ENCODE peak calls at places on chromosome 1, in six cellular contexts. E is cardiac muscle cell, V is HFFc6, N is gastrocnemius medialis, X is transverse colon, S is adrenal gland. J is an unnamed sample.

GRCh38 chr1:206581571-206581981 is 30.7 kb downstream of the EIF2D start:
- DNase-seq in E (peak; percentile 38), V (no peak), N (no peak), X (peak; percentile 54), S (peak; percentile 36), J (no peak)

GRCh38 chr1:223422911-223423310 is 29.7 kb downstream of the CCDC185 start:
- DNase-seq in E (no peak), V (no peak), N (no peak), X (no peak), S (no peak), J (no peak)

GRCh38 chr1:45870500-45870899 is 67.1 kb downstream of the MAST2 start:
- DNase-seq in E (no peak), V (no peak), N (no peak), X (no peak), S (no peak), J (no peak)

GRCh38 chr1:152347116-152347728 is 12.6 kb downstream of the FLG2 start:
- DNase-seq in E (peak; percentile 67), V (peak; percentile 59), N (no peak), X (no peak), S (peak; percentile 43), J (no peak)

GRCh38 chr1:2199042-2199810 is 4.7 kb upstream of the FAAP20 start:
- DNase-seq in E (peak; percentile 93), V (peak; percentile 69), N (peak; percentile 86), X (peak; percentile 92), S (peak; percentile 80), J (peak; percentile 83)

GRCh38 chr1:69455718-69456117 is 112.0 kb upstream of the LRRC7 start:
- DNase-seq in E (no peak), V (no peak), N (no peak), X (no peak), S (no peak), J (no peak)

GRCh38 chr1:167627865-167628641 is 2.0 kb upstream of the RCSD1 start:
- DNase-seq in E (no peak), V (no peak), N (no peak), X (peak; percentile 67), S (no peak), J (no peak)

GRCh38 chr1:107976431-107977215 is 11.6 kb upstream of the VAV3 start:
- DNase-seq in E (no peak), V (no peak), N (no peak), X (no peak), S (no peak), J (no peak)

GRCh38 chr1:166489670-166490436 is 323.1 kb upstream of the FAM78B start:
- DNase-seq in E (no peak), V (no peak), N (no peak), X (peak; percentile 22), S (no peak), J (no peak)

GRCh38 chr1:88462481-88463261 is 221.4 kb upstream of the PKN2 start:
- DNase-seq in E (peak; percentile 49), V (no peak), N (no peak), X (no peak), S (no peak), J (peak; percentile 28)

GRCh38 chr1:221555689-221556433 is 186.0 kb downstream of the DUSP10 start:
- DNase-seq in E (no peak), V (no peak), N (no peak), X (no peak), S (no peak), J (no peak)

DNA sequence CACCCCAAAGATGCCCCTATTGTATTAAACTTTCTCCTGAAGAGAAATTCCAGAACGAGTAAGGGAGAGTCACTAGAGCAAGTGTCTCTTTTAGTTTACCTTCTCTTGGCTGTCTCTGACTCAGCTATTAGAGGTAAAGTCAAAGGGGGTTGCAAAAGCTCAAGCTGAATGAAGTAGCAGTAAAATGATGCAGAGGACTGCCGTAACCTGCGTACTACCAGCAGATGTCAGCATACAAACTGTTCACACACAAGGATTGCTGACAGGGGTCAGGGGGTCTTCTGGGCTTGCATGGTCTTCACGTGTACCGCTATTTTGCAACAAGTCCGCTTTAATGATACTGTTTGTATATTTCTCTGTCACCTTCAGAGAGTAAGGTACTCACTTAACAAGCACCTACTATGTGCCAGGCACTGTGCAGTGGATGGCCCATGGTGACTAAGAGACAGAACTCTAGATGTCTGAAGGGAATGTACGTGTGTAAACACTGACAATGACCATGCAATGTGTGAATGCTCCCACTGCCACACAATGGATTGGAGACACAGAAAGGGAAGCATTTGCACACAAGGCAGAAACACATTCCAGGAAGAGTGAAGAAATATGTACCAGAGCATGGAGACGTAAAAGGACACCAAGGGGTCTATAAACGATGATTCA is 34.9 kb downstream of the CHML start:
- DNase-seq in E (peak; percentile 25), V (no peak), N (no peak), X (no peak), S (no peak), J (no peak)
- TF ChIP-seq CTCF in E (peak; percentile 33), V (peak; percentile 51), N (no peak), X (no peak), S (no peak), J (no peak)

GRCh38 chr1:27447883-27448282 is 42.1 kb downstream of the WASF2 start:
- DNase-seq in E (no peak), V (no peak), N (no peak), X (no peak), S (no peak), J (no peak)
- TF ChIP-seq CTCF in E (no peak), V (no peak), N (no peak), X (no peak), S (no peak), J (no peak)

DNA sequence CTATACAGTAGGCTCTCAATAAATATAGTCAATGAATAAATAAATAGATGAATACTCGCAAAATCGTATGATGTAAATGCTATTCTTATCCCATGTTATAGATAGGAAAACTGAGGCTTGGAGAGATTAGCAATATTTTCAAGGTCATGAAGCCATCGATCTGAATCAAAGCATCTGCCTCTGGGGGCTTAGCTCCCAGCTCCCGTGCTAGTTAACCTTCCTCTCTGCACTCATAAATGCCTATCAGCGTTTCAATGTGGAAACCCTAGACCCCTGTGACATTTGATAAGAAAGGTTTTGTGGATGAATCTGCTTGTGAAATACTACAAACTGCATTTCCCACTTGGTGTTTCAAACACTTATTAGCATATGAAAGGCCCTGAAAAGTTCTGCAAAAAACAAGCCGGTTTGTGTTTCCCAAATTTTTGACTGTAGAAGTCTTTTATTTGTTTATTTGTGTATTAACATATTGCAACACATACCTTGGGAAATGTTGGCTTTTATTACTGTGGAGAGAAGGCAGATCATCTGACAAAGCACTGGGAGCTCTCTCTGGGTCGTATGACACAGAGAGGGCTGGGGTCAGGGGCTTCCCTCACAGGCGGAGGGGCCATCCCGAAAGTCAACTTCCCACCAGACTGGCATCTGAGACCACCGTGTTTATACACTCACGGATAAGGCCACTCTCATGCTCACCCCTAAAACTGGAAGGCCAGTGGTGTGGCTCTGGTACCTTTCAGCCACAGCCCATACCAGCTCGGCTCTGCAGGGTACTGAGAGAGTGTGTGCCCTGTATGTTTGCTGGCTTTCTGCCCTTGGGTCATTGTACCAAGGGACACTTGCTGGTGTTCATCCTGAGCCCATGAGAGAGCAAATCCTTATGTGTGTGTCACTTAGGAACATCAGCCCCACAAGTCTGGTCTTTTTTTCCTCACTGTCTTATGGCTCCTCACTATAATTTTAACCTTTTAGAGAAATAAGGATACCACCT is 993 bp upstream of the PROK1 start:
- DNase-seq in E (no peak), V (no peak), N (peak; percentile 9), X (no peak), S (no peak), J (no peak)
- TF ChIP-seq CTCF in E (no peak), V (no peak), N (no peak), X (no peak), S (no peak), J (no peak)

GRCh38 chr1:182525342-182525741 is 63.7 kb downstream of the RNASEL start:
- DNase-seq in E (no peak), V (no peak), N (no peak), X (no peak), S (no peak), J (no peak)

GRCh38 chr1:182527680-182528079 is 61.4 kb downstream of the RNASEL start:
- DNase-seq in E (no peak), V (no peak), N (no peak), X (no peak), S (no peak), J (no peak)
- TF ChIP-seq CTCF in E (no peak), V (peak; percentile 10), N (no peak), X (no peak), S (no peak), J (no peak)

DNA sequence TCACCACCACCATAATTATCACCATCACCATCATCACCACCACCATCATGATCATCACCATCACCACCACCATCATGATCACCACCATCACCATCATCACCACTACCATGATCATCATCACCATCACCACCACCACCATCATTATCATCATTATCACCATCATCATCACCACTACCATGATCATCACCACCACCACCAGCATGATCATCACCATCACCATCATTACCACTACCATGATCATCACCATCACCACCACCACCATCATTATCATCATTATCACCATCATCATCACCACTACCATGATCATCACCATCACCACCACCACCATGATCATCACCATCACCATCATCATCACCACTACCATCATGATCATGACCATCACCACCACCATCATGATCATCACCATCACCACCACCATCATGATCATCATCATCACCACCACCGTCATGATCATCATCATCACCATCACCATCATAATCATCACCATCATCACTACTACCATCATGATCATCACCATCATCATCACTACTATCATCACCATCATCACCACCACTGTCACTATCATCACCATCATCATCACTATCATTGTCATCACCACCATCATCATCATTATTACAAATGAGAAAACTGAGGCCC is 60.2 kb downstream of the TRABD2B start:
- DNase-seq in E (no peak), V (no peak), N (no peak), X (no peak), S (no peak), J (no peak)
- TF ChIP-seq CTCF in E (no peak), V (no peak), N (no peak), X (no peak), S (no peak), J (no peak)

GRCh38 chr1:16369821-16370220 is 2.8 kb downstream of the SZRD1 start:
- DNase-seq in E (no peak), V (no peak), N (no peak), X (no peak), S (no peak), J (no peak)

GRCh38 chr1:16366722-16367257 is at the start of gene SZRD1:
- DNase-seq in E (peak; percentile 100), V (peak; percentile 98), N (peak; percentile 94), X (peak; percentile 97), S (peak; percentile 97), J (peak; percentile 38)

GRCh38 chr1:16371725-16372124 is 4.7 kb downstream of the SZRD1 start:
- DNase-seq in E (peak; percentile 76), V (no peak), N (no peak), X (no peak), S (no peak), J (no peak)

GRCh38 chr1:16367968-16368910 is 1.2 kb downstream of the SZRD1 start:
- DNase-seq in E (peak; percentile 42), V (peak; percentile 59), N (no peak), X (no peak), S (no peak), J (no peak)

GRCh38 chr1:16367258-16367967 is 371 bp downstream of the SZRD1 start:
- DNase-seq in E (peak; percentile 89), V (peak; percentile 84), N (peak; percentile 68), X (peak; percentile 86), S (peak; percentile 87), J (no peak)
- TF ChIP-seq CTCF in E (no peak), V (peak; percentile 42), N (peak; percentile 30), X (no peak), S (no peak), J (peak; percentile 4)

GRCh38 chr1:232467073-232467760 is 162.7 kb downstream of the SIPA1L2 start:
- DNase-seq in E (no peak), V (no peak), N (no peak), X (no peak), S (no peak), J (no peak)
- TF ChIP-seq CTCF in E (no peak), V (peak; percentile 9), N (no peak), X (no peak), S (no peak), J (no peak)

J was measured in D721Med.